ENCODE peak calls at places on chromosomes 6 and 20, in eight cellular contexts. B is skeletal muscle cell; N is activated naive CD4-positive, alpha-beta T cell treated with anti-CD3 and anti-CD28 coated beads, Interleukin-2, amount 50 U/mL, for 16 hours; F is GM13976; E is iris pigment epithelial cell; H is left ventricle myocardium superior; U is stimulated activated CD4-positive, alpha-beta T cell treated with anti-CD3 and anti-CD28 coated beads, Interleukin-2, amount 100 ng/mL, for 48 hours; Z is pons. G is an unnamed sample.

GRCh38 chr6:40852667-40853383 is 186.2 kb downstream of the UNC5CL start:
- DNase-seq in H (no peak), Z (no peak), E (peak; percentile 12), N (peak; percentile 13), F (peak; percentile 21), U (peak; percentile 23), B (no peak), G (no peak)

GRCh38 chr6:160122744-160123143 is 1.1 kb downstream of the SLC22A1 start:
- DNase-seq in Z (no peak), F (no peak), N (no peak), H (no peak), B (peak; percentile 7), U (no peak), E (no peak), G (peak; percentile 67)

GRCh38 chr6:107991939-107992560 is 34.0 kb upstream of the SEC63 start:
- DNase-seq in E (no peak), U (no peak), H (no peak), B (no peak), F (no peak), N (no peak), Z (no peak), G (no peak)

GRCh38 chr20:21521596-21522478 is 8.0 kb upstream of the NKX2-2 start:
- DNase-seq in H (no peak), E (no peak), F (peak; percentile 15), N (no peak), U (no peak), Z (no peak), B (no peak), G (no peak)

GRCh38 chr6:10256113-10256690 is 158.7 kb downstream of the TFAP2A start:
- DNase-seq in E (peak; percentile 28), U (no peak), N (no peak), Z (no peak), H (no peak), B (no peak), F (peak; percentile 11), G (no peak)

GRCh38 chr20:62225026-62225425 is 4.9 kb upstream of the HRH3 start:
- DNase-seq in U (no peak), Z (no peak), B (no peak), N (no peak), F (no peak), H (no peak), E (no peak), G (no peak)

GRCh38 chr20:25356294-25356933 is 34.2 kb downstream of the ABHD12 start:
- DNase-seq in N (no peak), F (no peak), H (no peak), U (no peak), B (no peak), Z (peak; percentile 36), E (no peak), G (no peak)

GRCh38 chr20:5991623-5992441 is 41.4 kb downstream of the MCM8 start:
- DNase-seq in B (no peak), N (no peak), E (peak; percentile 82), F (no peak), U (no peak), Z (no peak), H (no peak), G (peak; percentile 82)

GRCh38 chr6:155314773-155315515 is 660 bp upstream of the TFB1M start:
- DNase-seq in H (peak; percentile 64), N (peak; percentile 61), B (peak; percentile 84), F (peak; percentile 50), U (peak; percentile 50), Z (no peak), E (peak; percentile 95), G (no peak)

GRCh38 chr6:40782355-40782754 is 195.2 kb upstream of the LRFN2 start:
- DNase-seq in N (no peak), B (no peak), Z (no peak), U (no peak), E (no peak), H (no peak), F (no peak), G (no peak)

GRCh38 chr20:33835773-33836172 is 24.6 kb downstream of the CHMP4B start:
- DNase-seq in U (no peak), N (no peak), F (no peak), B (no peak), E (no peak), H (no peak), Z (no peak), G (no peak)

GRCh38 chr6:84623956-84624680 is 140.3 kb downstream of the TBX18 start:
- DNase-seq in N (no peak), B (peak; percentile 87), Z (no peak), F (no peak), U (no peak), E (peak; percentile 94), H (no peak), G (peak; percentile 86)

GRCh38 chr20:59945175-59945574 is 5.0 kb downstream of the FAM217B start:
- DNase-seq in B (no peak), N (no peak), F (no peak), Z (no peak), U (no peak), E (no peak), H (no peak), G (no peak)

GRCh38 chr6:62775427-62776022 is 435.7 kb upstream of the FKBP1C start:
- DNase-seq in N (no peak), B (no peak), F (peak; percentile 25), H (no peak), U (no peak), Z (peak; percentile 72), E (peak; percentile 4), G (no peak)

GRCh38 chr6:167689751-167690150 is 137.0 kb upstream of the AFDN start:
- DNase-seq in Z (no peak), F (no peak), N (no peak), U (no peak), B (no peak), E (no peak), H (no peak), G (no peak)

GRCh38 chr6:30077218-30077617 is 1.6 kb upstream of the RNF39 start:
- DNase-seq in E (no peak), N (no peak), B (no peak), Z (no peak), H (no peak), F (no peak), U (no peak), G (no peak)

GRCh38 chr6:135576055-135576454 is 78.5 kb upstream of the AHI1 start:
- DNase-seq in N (no peak), F (no peak), U (no peak), B (peak; percentile 95), Z (no peak), H (no peak), E (peak; percentile 80), G (peak; percentile 19)

GRCh38 chr6:53888931-53889330 is 94.1 kb downstream of the LRRC1 start:
- DNase-seq in Z (no peak), H (no peak), U (no peak), B (no peak), N (no peak), E (peak; percentile 60), F (no peak), G (no peak)

GRCh38 chr6:7971499-7971898 is 60.9 kb upstream of the TXNDC5 start:
- DNase-seq in H (no peak), B (no peak), E (no peak), F (no peak), Z (no peak), N (no peak), U (no peak), G (no peak)